ENCODE peak calls at places on chromosomes 3 and 15, in six cellular contexts. Y is ovary, A is H1, N is tibial nerve, L is IMR-90, D is HCT116. S is an unnamed sample.

GRCh38 chr3:152328841-152329240 is 60.1 kb downstream of the MBNL1 start:
- DNase-seq in A (no peak), L (peak), D (peak), Y (no peak), N (no peak), S (no peak)

GRCh38 chr15:69554321-69554961 is 101.8 kb downstream of the RPLP1 start:
- DNase-seq in A (no peak), Y (no peak), N (no peak), D (no peak), L (peak), S (no peak)

GRCh38 chr15:64527263-64527984 is 67.0 kb downstream of the ZNF609 start:
- DNase-seq in Y (no peak), N (no peak), L (peak), D (no peak), A (no peak), S (no peak)

GRCh38 chr3:55682461-55682860 is 195.4 kb upstream of the WNT5A start:
- DNase-seq in D (no peak), A (no peak), N (no peak), L (no peak), Y (no peak), S (no peak)

GRCh38 chr3:89367166-89367565 is 259.7 kb downstream of the EPHA3 start:
- DNase-seq in Y (no peak), L (no peak), A (no peak), N (no peak), D (no peak), S (no peak)

GRCh38 chr15:93451265-93451664 is 362.3 kb upstream of the RGMA start:
- DNase-seq in D (no peak), N (peak), Y (no peak), L (no peak), A (no peak), S (no peak)

GRCh38 chr3:149003653-149004305 is 12.4 kb downstream of the GYG1 start:
- DNase-seq in Y (no peak), D (no peak), N (no peak), A (no peak), L (no peak), S (no peak)

GRCh38 chr3:185280572-185281365 is 26.9 kb upstream of the EHHADH start:
- DNase-seq in L (peak), A (no peak), Y (no peak), D (peak), N (no peak), S (no peak)

GRCh38 chr15:69789648-69790393 is 307.9 kb downstream of the TLE3 start:
- DNase-seq in L (no peak), A (no peak), N (no peak), D (no peak), Y (no peak), S (peak)

GRCh38 chr3:193868590-193868989 is 267.4 kb upstream of the HES1 start:
- DNase-seq in L (no peak), A (no peak), N (no peak), D (no peak), Y (no peak), S (no peak)

GRCh38 chr3:102457644-102458043 is 22.8 kb downstream of the ZPLD1 start:
- DNase-seq in Y (no peak), N (no peak), D (no peak), A (no peak), L (no peak), S (no peak)

GRCh38 chr3:49610881-49611280 is 56.6 kb downstream of the BSN start:
- DNase-seq in Y (no peak), D (no peak), N (no peak), A (no peak), L (no peak), S (no peak)

GRCh38 chr3:194326192-194327029 is 24.7 kb downstream of the CPN2 start:
- DNase-seq in N (no peak), Y (no peak), L (no peak), A (no peak), D (peak), S (no peak)

GRCh38 chr3:32888739-32889138 is 62.7 kb upstream of the CCR4 start:
- DNase-seq in Y (no peak), L (no peak), D (no peak), N (no peak), A (no peak), S (no peak)

GRCh38 chr3:140627756-140628155 is 50.1 kb upstream of the TRIM42 start:
- DNase-seq in L (no peak), D (no peak), N (no peak), Y (no peak), A (no peak), S (no peak)

GRCh38 chr3:186612065-186612464 is 795 bp upstream of the AHSG start:
- DNase-seq in L (no peak), N (no peak), A (no peak), Y (no peak), D (no peak), S (no peak)

GRCh38 chr15:57320543-57321220 is 55.6 kb upstream of the CGNL1 start:
- DNase-seq in A (no peak), Y (no peak), N (no peak), L (peak), D (no peak), S (no peak)

GRCh38 chr15:45642203-45642932 is 7.5 kb downstream of the SQOR start:
- DNase-seq in Y (peak), N (no peak), L (peak), D (no peak), A (no peak), S (no peak)

GRCh38 chr15:56690733-56691132 is 42.6 kb downstream of the ZNF280D start:
- DNase-seq in Y (no peak), D (no peak), A (no peak), N (no peak), L (no peak), S (no peak)

GRCh38 chr3:48280883-48281282 is 40.0 kb downstream of the ZNF589 start:
- DNase-seq in L (no peak), D (no peak), Y (no peak), N (no peak), A (no peak), S (no peak)

GRCh38 chr3:14772533-14773138 is 46.1 kb upstream of the FGD5 start:
- DNase-seq in Y (no peak), N (no peak), D (no peak), L (no peak), A (no peak), S (peak)

GRCh38 chr15:34582461-34583357 is 742 bp downstream of the GOLGA8B start:
- DNase-seq in Y (no peak), L (peak), N (no peak), D (peak), A (no peak), S (no peak)

GRCh38 chr3:58752168-58752567 is 85.6 kb upstream of the FAM3D start:
- DNase-seq in D (no peak), L (no peak), Y (no peak), A (no peak), N (no peak), S (no peak)

GRCh38 chr15:78056714-78057269 is 20.7 kb downstream of the TBC1D2B start:
- DNase-seq in D (no peak), Y (no peak), L (peak), A (no peak), N (no peak), S (no peak)

GRCh38 chr15:92623435-92623834 is 32.1 kb downstream of the FAM174B start:
- DNase-seq in N (no peak), A (no peak), D (no peak), Y (no peak), L (no peak), S (no peak)

GRCh38 chr3:40128169-40128568 is 181.3 kb upstream of the EIF1B start:
- DNase-seq in L (no peak), D (no peak), N (no peak), A (no peak), Y (no peak), S (no peak)
- H3K27ac ChIP-seq in L (no peak), D (no peak), N (no peak), A (no peak), Y (no peak), S (no peak)

DNA sequence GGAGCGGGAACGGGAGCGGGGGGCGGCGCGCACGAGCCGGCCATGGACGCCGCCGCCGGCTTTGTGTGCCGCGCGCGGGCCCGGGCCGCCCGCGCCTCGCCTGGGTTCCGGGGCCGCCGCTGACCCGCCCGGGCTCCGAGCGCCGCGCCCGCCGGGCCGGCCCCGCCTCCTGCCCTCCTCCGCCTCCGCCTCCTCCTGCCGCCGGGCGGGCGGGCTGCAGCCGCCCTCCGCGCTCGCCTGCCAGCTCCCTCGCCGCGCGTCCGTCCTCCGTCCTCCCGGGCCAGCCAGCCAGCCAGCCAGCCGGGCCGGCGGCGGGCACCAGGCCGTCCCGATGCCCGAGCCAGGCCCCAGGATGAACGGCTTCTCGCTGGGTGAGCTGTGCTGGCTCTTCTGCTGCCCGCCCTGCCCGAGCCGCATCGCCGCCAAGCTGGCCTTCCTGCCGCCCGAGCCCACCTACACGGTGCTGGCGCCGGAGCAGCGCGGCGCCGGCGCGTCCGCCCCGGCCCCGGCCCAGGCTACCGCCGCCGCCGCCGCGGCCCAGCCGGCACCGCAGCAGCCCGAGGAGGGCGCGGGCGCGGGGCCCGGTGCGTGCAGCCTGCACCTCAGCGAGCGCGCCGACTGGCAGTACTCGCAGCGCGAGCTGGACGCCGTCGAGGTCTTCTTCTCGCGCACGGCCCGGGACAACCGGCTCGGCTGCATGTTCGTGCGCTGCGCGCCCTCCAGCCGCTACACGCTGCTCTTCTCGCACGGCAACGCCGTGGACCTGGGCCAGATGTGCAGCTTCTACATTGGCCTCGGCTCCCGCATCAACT is at the start of gene ABHD17C:
- DNase-seq in D (no peak), N (peak), Y (peak), A (no peak), L (peak), S (no peak)
- TF ChIP-seq POLR2A in D (no peak), N (peak), Y (no peak), A (peak), L (no peak), S (no peak)

DNA sequence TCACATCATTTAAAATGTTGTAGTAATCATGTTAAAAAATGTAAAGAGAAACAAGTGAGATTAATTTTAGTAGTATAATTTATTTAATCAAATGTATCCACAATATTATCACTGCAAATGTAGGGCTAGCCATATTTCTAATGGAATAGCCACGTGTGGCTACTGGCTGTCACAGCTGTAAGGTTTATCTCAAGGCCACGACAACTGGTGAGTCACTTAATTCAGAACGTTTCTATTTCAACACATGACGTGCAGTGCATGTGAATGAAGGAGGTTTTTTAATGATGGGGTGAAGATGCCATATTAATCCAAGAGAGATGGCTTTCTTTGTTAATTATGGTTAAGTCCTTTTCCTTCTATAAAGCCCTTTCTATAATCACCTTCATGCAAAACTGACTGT is 212.0 kb downstream of the FEZF2 start:
- DNase-seq in L (peak), D (no peak), Y (peak), A (no peak), N (no peak), S (no peak)
- H3K27ac ChIP-seq in L (no peak), D (no peak), Y (no peak), A (no peak), N (no peak), S (no peak)

DNA sequence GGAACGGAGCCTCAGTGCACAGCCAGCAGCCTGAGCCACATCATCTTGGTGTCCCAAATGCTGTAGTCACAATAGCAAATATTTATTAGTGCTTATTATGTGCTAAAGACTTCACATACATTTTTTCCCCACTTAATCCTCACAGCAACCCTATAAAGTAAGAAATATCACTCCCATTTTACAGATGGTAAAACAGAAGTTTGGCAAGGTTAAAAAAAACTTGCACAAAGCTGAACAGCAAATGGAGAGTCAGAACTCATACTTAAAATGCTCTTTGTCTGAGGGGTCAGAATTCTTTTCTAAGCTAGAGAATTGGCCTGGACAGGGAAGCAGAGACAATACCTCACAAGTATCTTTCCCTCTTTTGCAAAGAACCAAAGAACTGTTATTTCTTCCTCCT is 30.9 kb upstream of the THRB start:
- DNase-seq in A (no peak), L (no peak), D (no peak), N (no peak), Y (no peak), S (no peak)
- TF ChIP-seq POLR2A in A (no peak), L (no peak), D (no peak), N (no peak), Y (no peak), S (no peak)

DNA sequence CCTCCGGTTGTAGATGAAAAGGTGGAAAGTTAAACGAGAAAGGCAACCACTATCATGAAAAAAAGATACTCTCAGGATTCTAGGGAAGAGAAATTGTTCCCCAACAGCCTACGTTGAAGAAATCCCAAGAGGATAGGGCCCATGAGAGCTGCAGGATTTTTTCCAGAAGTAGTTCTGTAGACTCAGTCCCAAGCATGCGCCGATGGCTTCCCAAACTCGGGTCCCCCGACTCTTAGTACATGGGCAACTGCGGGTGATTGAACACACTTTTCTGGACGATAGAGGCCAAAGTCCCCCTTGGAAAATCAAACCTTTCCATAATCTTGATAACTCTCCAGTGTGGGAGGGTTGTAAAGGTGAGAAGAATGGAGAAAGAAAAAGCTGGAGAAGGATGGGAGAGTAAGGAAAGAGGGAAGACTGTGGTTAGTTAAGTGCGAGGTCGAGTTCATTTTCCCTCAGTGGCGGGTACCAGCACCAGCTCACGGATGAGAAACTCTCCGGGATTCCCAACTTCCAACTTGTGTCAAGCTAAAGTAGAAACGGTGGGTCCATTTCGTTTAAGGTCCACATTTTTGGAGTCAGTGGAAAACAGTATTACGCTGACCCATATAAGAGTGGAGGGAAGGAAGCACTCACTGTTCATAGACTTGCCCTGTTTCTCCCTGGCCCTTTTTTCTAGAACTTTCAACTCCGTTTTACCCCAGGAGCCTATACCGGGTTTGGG is 14.6 kb downstream of the ZIC1 start:
- DNase-seq in Y (no peak), N (no peak), L (no peak), A (no peak), D (no peak), S (no peak)
- H3K27ac ChIP-seq in Y (no peak), N (no peak), L (no peak), A (no peak), D (no peak), S (no peak)

GRCh38 chr3:119318871-119319270 is 24.7 kb downstream of the ARHGAP31 start:
- DNase-seq in N (no peak), Y (no peak), L (peak), D (no peak), A (no peak), S (no peak)
- TF ChIP-seq POLR2A in N (no peak), Y (no peak), L (no peak), D (no peak), A (no peak), S (no peak)

GRCh38 chr3:127573916-127574315 is 16.6 kb downstream of the TPRA1 start:
- DNase-seq in L (no peak), A (no peak), D (no peak), Y (no peak), N (no peak), S (no peak)

GRCh38 chr3:127573401-127573800 is 17.1 kb downstream of the TPRA1 start:
- DNase-seq in Y (no peak), L (no peak), A (no peak), D (no peak), N (no peak), S (no peak)

GRCh38 chr3:127577448-127577847 is 13.1 kb downstream of the TPRA1 start:
- DNase-seq in L (no peak), A (no peak), N (no peak), Y (no peak), D (no peak), S (no peak)

GRCh38 chr3:127572735-127573134 is 17.8 kb downstream of the TPRA1 start:
- DNase-seq in N (no peak), L (no peak), D (no peak), Y (no peak), A (no peak), S (no peak)

GRCh38 chr3:127574880-127575878 is 15.4 kb downstream of the TPRA1 start:
- DNase-seq in N (peak), A (peak), Y (peak), D (peak), L (peak), S (no peak)
- H3K27ac ChIP-seq in N (no peak), A (no peak), Y (no peak), D (peak), L (no peak), S (no peak)

GRCh38 chr3:69739204-69740102 is at the start of gene MITF:
- DNase-seq in N (peak), L (peak), A (peak), D (peak), Y (peak), S (no peak)
- TF ChIP-seq POLR2A in N (peak), L (no peak), A (no peak), D (no peak), Y (peak), S (peak)

GRCh38 chr15:42707873-42708544 is 28.9 kb downstream of the CDAN1 start:
- DNase-seq in L (no peak), N (no peak), A (no peak), Y (no peak), D (no peak), S (no peak)

GRCh38 chr15:42704492-42704926 is 32.4 kb downstream of the CDAN1 start:
- DNase-seq in L (peak), N (no peak), D (peak), Y (no peak), A (peak), S (peak)

GRCh38 chr15:42705336-42705735 is 31.6 kb downstream of the CDAN1 start:
- DNase-seq in Y (no peak), A (no peak), N (no peak), D (no peak), L (no peak), S (no peak)

GRCh38 chr15:42710662-42711061 is 26.3 kb downstream of the CDAN1 start:
- DNase-seq in N (no peak), Y (no peak), L (no peak), A (no peak), D (no peak), S (no peak)

GRCh38 chr15:42707068-42707467 is 29.9 kb downstream of the CDAN1 start:
- DNase-seq in A (no peak), N (no peak), L (peak), D (no peak), Y (no peak), S (no peak)
- H3K27ac ChIP-seq in A (no peak), N (no peak), L (no peak), D (no peak), Y (no peak), S (no peak)